ENCODE peak calls at places on chromosome 7, in eight cellular contexts. One of them, this sample, is unnamed.

GRCh38 chr7:6440381-6440780 is 7.4 kb downstream of the DAGLB start:
- DNase-seq in brain microvascular endothelial cell: no peak
- DNase-seq in mesendoderm: no peak
- DNase-seq in WERI-Rb-1: no peak
- DNase-seq in GM12865: no peak
- DNase-seq in BJ: no peak
- DNase-seq in A549: no peak
- DNase-seq in gastrocnemius medialis: no peak
- DNase-seq in this sample: no peak

GRCh38 chr7:1906087-1906830 is 236.2 kb downstream of the ELFN1 start:
- DNase-seq in brain microvascular endothelial cell: no peak
- DNase-seq in mesendoderm: no peak
- DNase-seq in WERI-Rb-1: no peak
- DNase-seq in GM12865: no peak
- DNase-seq in BJ: no peak
- DNase-seq in A549: no peak
- DNase-seq in gastrocnemius medialis: no peak
- DNase-seq in this sample: no peak

GRCh38 chr7:39592586-39592985 is 26.4 kb downstream of the YAE1 start:
- DNase-seq in brain microvascular endothelial cell: no peak
- DNase-seq in mesendoderm: no peak
- DNase-seq in WERI-Rb-1: no peak
- DNase-seq in GM12865: no peak
- DNase-seq in BJ: peak; percentile 37
- DNase-seq in A549: no peak
- DNase-seq in gastrocnemius medialis: no peak
- DNase-seq in this sample: no peak

GRCh38 chr7:96401200-96401599 is 79.3 kb upstream of the SLC25A13 start:
- DNase-seq in brain microvascular endothelial cell: no peak
- DNase-seq in mesendoderm: no peak
- DNase-seq in WERI-Rb-1: no peak
- DNase-seq in GM12865: no peak
- DNase-seq in BJ: no peak
- DNase-seq in A549: no peak
- DNase-seq in gastrocnemius medialis: no peak
- DNase-seq in this sample: no peak

GRCh38 chr7:102165136-102165535 is 121.5 kb upstream of the SH2B2 start:
- DNase-seq in brain microvascular endothelial cell: peak; percentile 27
- DNase-seq in mesendoderm: no peak
- DNase-seq in WERI-Rb-1: no peak
- DNase-seq in GM12865: no peak
- DNase-seq in BJ: no peak
- DNase-seq in A549: no peak
- DNase-seq in gastrocnemius medialis: no peak
- DNase-seq in this sample: no peak

GRCh38 chr7:80900583-80901576 is 18.0 kb downstream of the SEMA3C start:
- DNase-seq in brain microvascular endothelial cell: no peak
- DNase-seq in mesendoderm: no peak
- DNase-seq in WERI-Rb-1: no peak
- DNase-seq in GM12865: no peak
- DNase-seq in BJ: no peak
- DNase-seq in A549: no peak
- DNase-seq in gastrocnemius medialis: no peak
- DNase-seq in this sample: no peak

GRCh38 chr7:2619120-2619519 is 12.7 kb upstream of the TTYH3 start:
- DNase-seq in brain microvascular endothelial cell: no peak
- DNase-seq in mesendoderm: no peak
- DNase-seq in WERI-Rb-1: no peak
- DNase-seq in GM12865: no peak
- DNase-seq in BJ: no peak
- DNase-seq in A549: no peak
- DNase-seq in gastrocnemius medialis: no peak
- DNase-seq in this sample: no peak

GRCh38 chr7:29239638-29240037 is 45.1 kb downstream of the CHN2 start:
- DNase-seq in brain microvascular endothelial cell: no peak
- DNase-seq in mesendoderm: peak; percentile 38
- DNase-seq in WERI-Rb-1: no peak
- DNase-seq in GM12865: peak; percentile 27
- DNase-seq in BJ: no peak
- DNase-seq in A549: peak; percentile 29
- DNase-seq in gastrocnemius medialis: no peak
- DNase-seq in this sample: no peak

GRCh38 chr7:429828-430180 is 89.8 kb downstream of the PDGFA start:
- DNase-seq in brain microvascular endothelial cell: no peak
- DNase-seq in mesendoderm: no peak
- DNase-seq in WERI-Rb-1: no peak
- DNase-seq in GM12865: no peak
- DNase-seq in BJ: no peak
- DNase-seq in A549: no peak
- DNase-seq in gastrocnemius medialis: no peak
- DNase-seq in this sample: no peak

GRCh38 chr7:26948617-26949118 is 84.3 kb upstream of the SKAP2 start:
- DNase-seq in brain microvascular endothelial cell: no peak
- DNase-seq in mesendoderm: peak; percentile 90
- DNase-seq in WERI-Rb-1: no peak
- DNase-seq in GM12865: no peak
- DNase-seq in BJ: no peak
- DNase-seq in A549: no peak
- DNase-seq in gastrocnemius medialis: no peak
- DNase-seq in this sample: no peak

GRCh38 chr7:29754874-29755490 is 51.3 kb upstream of the WIPF3 start:
- DNase-seq in brain microvascular endothelial cell: no peak
- DNase-seq in mesendoderm: no peak
- DNase-seq in WERI-Rb-1: no peak
- DNase-seq in GM12865: no peak
- DNase-seq in BJ: no peak
- DNase-seq in A549: no peak
- DNase-seq in gastrocnemius medialis: no peak
- DNase-seq in this sample: no peak

GRCh38 chr7:42340462-42340861 is 103.5 kb upstream of the GLI3 start:
- DNase-seq in brain microvascular endothelial cell: no peak
- DNase-seq in mesendoderm: no peak
- DNase-seq in WERI-Rb-1: no peak
- DNase-seq in GM12865: no peak
- DNase-seq in BJ: no peak
- DNase-seq in A549: no peak
- DNase-seq in gastrocnemius medialis: no peak
- DNase-seq in this sample: no peak

GRCh38 chr7:135620447-135620846 is 41.9 kb upstream of the STMP1 start:
- DNase-seq in brain microvascular endothelial cell: no peak
- DNase-seq in mesendoderm: no peak
- DNase-seq in WERI-Rb-1: no peak
- DNase-seq in GM12865: no peak
- DNase-seq in BJ: no peak
- DNase-seq in A549: no peak
- DNase-seq in gastrocnemius medialis: no peak
- DNase-seq in this sample: no peak

GRCh38 chr7:43058271-43059066 is 54.0 kb upstream of the HECW1 start:
- DNase-seq in brain microvascular endothelial cell: no peak
- DNase-seq in mesendoderm: no peak
- DNase-seq in WERI-Rb-1: no peak
- DNase-seq in GM12865: peak; percentile 70
- DNase-seq in BJ: no peak
- DNase-seq in A549: no peak
- DNase-seq in gastrocnemius medialis: no peak
- DNase-seq in this sample: no peak

GRCh38 chr7:84384417-84384816 is 189.8 kb upstream of the SEMA3A start:
- DNase-seq in brain microvascular endothelial cell: peak; percentile 4
- DNase-seq in mesendoderm: no peak
- DNase-seq in WERI-Rb-1: no peak
- DNase-seq in GM12865: no peak
- DNase-seq in BJ: no peak
- DNase-seq in A549: no peak
- DNase-seq in gastrocnemius medialis: no peak
- DNase-seq in this sample: no peak

GRCh38 chr7:25553580-25554274 is 325.4 kb upstream of the NPVF start:
- DNase-seq in brain microvascular endothelial cell: no peak
- DNase-seq in mesendoderm: peak; percentile 23
- DNase-seq in WERI-Rb-1: no peak
- DNase-seq in GM12865: no peak
- DNase-seq in BJ: no peak
- DNase-seq in A549: no peak
- DNase-seq in gastrocnemius medialis: no peak
- DNase-seq in this sample: no peak

GRCh38 chr7:69873512-69873911 is 275.2 kb downstream of the AUTS2 start:
- DNase-seq in brain microvascular endothelial cell: no peak
- DNase-seq in mesendoderm: no peak
- DNase-seq in WERI-Rb-1: no peak
- DNase-seq in GM12865: no peak
- DNase-seq in BJ: no peak
- DNase-seq in A549: no peak
- DNase-seq in gastrocnemius medialis: no peak
- DNase-seq in this sample: no peak

GRCh38 chr7:158167373-158167772 is 420.2 kb downstream of the PTPRN2 start:
- DNase-seq in brain microvascular endothelial cell: no peak
- DNase-seq in mesendoderm: no peak
- DNase-seq in WERI-Rb-1: no peak
- DNase-seq in GM12865: no peak
- DNase-seq in BJ: no peak
- DNase-seq in A549: no peak
- DNase-seq in gastrocnemius medialis: no peak
- DNase-seq in this sample: no peak
- H3K4me3 ChIP-seq in brain microvascular endothelial cell: no peak overlapping the region
- H3K4me3 ChIP-seq in mesendoderm: no peak overlapping the region
- H3K4me3 ChIP-seq in WERI-Rb-1: no peak overlapping the region
- H3K4me3 ChIP-seq in GM12865: no peak overlapping the region
- H3K4me3 ChIP-seq in BJ: no peak overlapping the region
- H3K4me3 ChIP-seq in A549: no peak overlapping the region
- H3K4me3 ChIP-seq in gastrocnemius medialis: no peak overlapping the region
- H3K4me3 ChIP-seq in this sample: no peak overlapping the region

GRCh38 chr7:157596026-157596425 is 259.2 kb downstream of the DNAJB6 start:
- DNase-seq in brain microvascular endothelial cell: no peak
- DNase-seq in mesendoderm: no peak
- DNase-seq in WERI-Rb-1: no peak
- DNase-seq in GM12865: no peak
- DNase-seq in BJ: no peak
- DNase-seq in A549: no peak
- DNase-seq in gastrocnemius medialis: no peak
- DNase-seq in this sample: no peak

GRCh38 chr7:157596471-157596870 is 259.7 kb downstream of the DNAJB6 start:
- DNase-seq in brain microvascular endothelial cell: no peak
- DNase-seq in mesendoderm: no peak
- DNase-seq in WERI-Rb-1: no peak
- DNase-seq in GM12865: no peak
- DNase-seq in BJ: no peak
- DNase-seq in A549: no peak
- DNase-seq in gastrocnemius medialis: no peak
- DNase-seq in this sample: no peak

GRCh38 chr7:157594306-157594705 is 257.5 kb downstream of the DNAJB6 start:
- DNase-seq in brain microvascular endothelial cell: no peak
- DNase-seq in mesendoderm: no peak
- DNase-seq in WERI-Rb-1: no peak
- DNase-seq in GM12865: no peak
- DNase-seq in BJ: no peak
- DNase-seq in A549: no peak
- DNase-seq in gastrocnemius medialis: no peak
- DNase-seq in this sample: no peak

GRCh38 chr7:157593541-157593940 is 256.7 kb downstream of the DNAJB6 start:
- DNase-seq in brain microvascular endothelial cell: no peak
- DNase-seq in mesendoderm: no peak
- DNase-seq in WERI-Rb-1: no peak
- DNase-seq in GM12865: no peak
- DNase-seq in BJ: no peak
- DNase-seq in A549: no peak
- DNase-seq in gastrocnemius medialis: no peak
- DNase-seq in this sample: no peak

GRCh38 chr7:157595086-157595855 is 258.5 kb downstream of the DNAJB6 start:
- DNase-seq in brain microvascular endothelial cell: no peak
- DNase-seq in mesendoderm: no peak
- DNase-seq in WERI-Rb-1: no peak
- DNase-seq in GM12865: no peak
- DNase-seq in BJ: no peak
- DNase-seq in A549: no peak
- DNase-seq in gastrocnemius medialis: no peak
- DNase-seq in this sample: no peak
- H3K4me3 ChIP-seq in brain microvascular endothelial cell: no peak overlapping the region
- H3K4me3 ChIP-seq in mesendoderm: no peak overlapping the region
- H3K4me3 ChIP-seq in WERI-Rb-1: no peak overlapping the region
- H3K4me3 ChIP-seq in GM12865: no peak overlapping the region
- H3K4me3 ChIP-seq in BJ: no peak overlapping the region
- H3K4me3 ChIP-seq in A549: no peak overlapping the region
- H3K4me3 ChIP-seq in gastrocnemius medialis: no peak overlapping the region
- H3K4me3 ChIP-seq in this sample: no peak overlapping the region

GRCh38 chr7:151351027-151351426 is 9.4 kb downstream of the NUB1 start:
- DNase-seq in brain microvascular endothelial cell: no peak
- DNase-seq in mesendoderm: peak; percentile 54
- DNase-seq in WERI-Rb-1: peak; percentile 39
- DNase-seq in GM12865: peak; percentile 75
- DNase-seq in BJ: no peak
- DNase-seq in A549: peak; percentile 32
- DNase-seq in gastrocnemius medialis: no peak
- DNase-seq in this sample: no peak

GRCh38 chr7:151349507-151349853 is 7.9 kb downstream of the NUB1 start:
- DNase-seq in brain microvascular endothelial cell: no peak
- DNase-seq in mesendoderm: no peak
- DNase-seq in WERI-Rb-1: no peak
- DNase-seq in GM12865: no peak
- DNase-seq in BJ: no peak
- DNase-seq in A549: no peak
- DNase-seq in gastrocnemius medialis: no peak
- DNase-seq in this sample: peak; percentile 65

GRCh38 chr7:151346180-151346769 is 4.7 kb downstream of the NUB1 start:
- DNase-seq in brain microvascular endothelial cell: no peak
- DNase-seq in mesendoderm: no peak
- DNase-seq in WERI-Rb-1: no peak
- DNase-seq in GM12865: no peak
- DNase-seq in BJ: no peak
- DNase-seq in A549: peak; percentile 51
- DNase-seq in gastrocnemius medialis: no peak
- DNase-seq in this sample: peak; percentile 93

GRCh38 chr7:151347200-151347599 is 5.6 kb downstream of the NUB1 start:
- DNase-seq in brain microvascular endothelial cell: no peak
- DNase-seq in mesendoderm: no peak
- DNase-seq in WERI-Rb-1: no peak
- DNase-seq in GM12865: no peak
- DNase-seq in BJ: no peak
- DNase-seq in A549: no peak
- DNase-seq in gastrocnemius medialis: no peak
- DNase-seq in this sample: no peak

DNA sequence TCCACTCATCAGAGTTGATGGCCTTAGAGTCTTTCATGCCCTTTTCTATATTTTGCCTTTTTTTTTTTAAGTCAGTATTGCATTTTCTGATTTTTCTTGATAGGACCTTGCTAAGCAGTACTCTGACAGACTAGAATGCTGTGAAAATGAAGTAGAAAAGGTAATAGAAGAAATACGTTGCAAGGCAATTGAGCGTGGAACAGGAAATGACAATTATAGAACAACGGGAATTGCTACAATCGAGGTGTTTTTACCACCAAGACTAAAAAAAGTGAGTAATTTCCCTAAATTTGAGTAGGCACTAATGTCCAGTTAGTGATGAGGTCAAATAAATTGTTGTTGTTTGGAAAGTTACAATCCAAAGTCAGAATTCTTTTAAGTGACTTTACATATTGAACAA is 7.4 kb downstream of the NUB1 start:
- DNase-seq in brain microvascular endothelial cell: no peak
- DNase-seq in mesendoderm: no peak
- DNase-seq in WERI-Rb-1: no peak
- DNase-seq in GM12865: no peak
- DNase-seq in BJ: no peak
- DNase-seq in A549: no peak
- DNase-seq in gastrocnemius medialis: no peak
- DNase-seq in this sample: no peak
- H3K4me3 ChIP-seq in brain microvascular endothelial cell: no peak overlapping the region
- H3K4me3 ChIP-seq in mesendoderm: no peak overlapping the region
- H3K4me3 ChIP-seq in WERI-Rb-1: no peak overlapping the region
- H3K4me3 ChIP-seq in GM12865: peak overlapping the region; percentile 53
- H3K4me3 ChIP-seq in BJ: no peak overlapping the region
- H3K4me3 ChIP-seq in A549: no peak overlapping the region
- H3K4me3 ChIP-seq in gastrocnemius medialis: no peak overlapping the region
- H3K4me3 ChIP-seq in this sample: no peak overlapping the region

GRCh38 chr7:100171840-100172239 is 3.4 kb upstream of the GAL3ST4 start:
- DNase-seq in brain microvascular endothelial cell: no peak
- DNase-seq in mesendoderm: no peak
- DNase-seq in WERI-Rb-1: no peak
- DNase-seq in GM12865: no peak
- DNase-seq in BJ: no peak
- DNase-seq in A549: no peak
- DNase-seq in gastrocnemius medialis: no peak
- DNase-seq in this sample: no peak
- H3K4me3 ChIP-seq in brain microvascular endothelial cell: no peak overlapping the region
- H3K4me3 ChIP-seq in mesendoderm: no peak overlapping the region
- H3K4me3 ChIP-seq in WERI-Rb-1: no peak overlapping the region
- H3K4me3 ChIP-seq in GM12865: no peak overlapping the region
- H3K4me3 ChIP-seq in BJ: no peak overlapping the region
- H3K4me3 ChIP-seq in A549: peak overlapping the region; percentile 40
- H3K4me3 ChIP-seq in gastrocnemius medialis: peak overlapping the region; percentile 8
- H3K4me3 ChIP-seq in this sample: no peak overlapping the region